ENCODE peak calls at places on chromosomes 11 and 22, in nine cellular contexts. V, W, U, S, D, C, G, X and I are unnamed samples.
A peak's percentile ranks its signal among the peaks of the same experiment; 100 is the strongest.

GRCh38 chr11:130168105-130168504 is 8.5 kb downstream of the ST14 start:
- DNase-seq in G (no peak), W (no peak), X (no peak), S (no peak), D (no peak), V (no peak), C (no peak), U (no peak), I (no peak)

GRCh38 chr22:48820481-48821345 is 1007.0 kb downstream of the BRD1 start:
- DNase-seq in X (no peak), S (peak; percentile 13), U (no peak), G (no peak), C (no peak), D (no peak), W (peak; percentile 33), V (no peak), I (no peak)

GRCh38 chr22:49749885-49750510 is 77.7 kb downstream of the BRD1 start:
- DNase-seq in S (no peak), G (no peak), W (peak; percentile 37), V (no peak), D (peak; percentile 5), U (no peak), X (no peak), C (no peak), I (no peak)

GRCh38 chr11:64888406-64888757 is 10.0 kb upstream of the EHD1 start:
- DNase-seq in W (no peak), U (no peak), D (no peak), V (no peak), X (no peak), S (no peak), C (no peak), G (no peak), I (no peak)

GRCh38 chr22:45884201-45885067 is 92.5 kb downstream of the WNT7B start:
- DNase-seq in G (peak; percentile 31), S (no peak), C (no peak), V (no peak), X (no peak), U (no peak), D (no peak), W (peak; percentile 33), I (no peak)

GRCh38 chr11:67468056-67468455 is 995 bp downstream of the TMEM134 start:
- DNase-seq in V (no peak), S (no peak), W (no peak), U (no peak), G (no peak), D (peak; percentile 87), C (peak; percentile 87), X (no peak), I (no peak)

GRCh38 chr22:27490080-27490479 is 311.5 kb downstream of the MN1 start:
- DNase-seq in U (no peak), X (no peak), W (no peak), C (no peak), V (no peak), G (no peak), S (no peak), D (no peak), I (no peak)

GRCh38 chr11:120108154-120108784 is 29.6 kb downstream of the TRIM29 start:
- DNase-seq in X (peak; percentile 62), S (peak; percentile 86), W (no peak), V (peak; percentile 25), G (peak; percentile 60), C (peak; percentile 86), D (peak; percentile 64), U (peak; percentile 35), I (no peak)

GRCh38 chr11:103773537-103773936 is 262.9 kb upstream of the DDI1 start:
- DNase-seq in X (no peak), V (no peak), W (no peak), C (no peak), U (no peak), D (no peak), S (no peak), G (no peak), I (no peak)